ENCODE peak calls at places on chromosome 17, in six cellular contexts. U, Q, Z, V, P and A are unnamed samples.

GRCh38 chr17:20033410-20033809 is 24.3 kb downstream of the SPECC1 start:
- DNase-seq in Q (no peak), U (no peak), Z (no peak), V (no peak), P (no peak), A (no peak)

GRCh38 chr17:48543854-48544355 is 1.0 kb downstream of the HOXB2 start:
- DNase-seq in Q (no peak), V (no peak), P (no peak), Z (no peak), U (no peak), A (peak)

GRCh38 chr17:28612936-28613872 is 781 bp downstream of the RSKR start:
- DNase-seq in V (peak), Z (peak), Q (peak), P (peak), U (peak), A (peak)

GRCh38 chr17:31339906-31340661 is 18.7 kb upstream of the EVI2A start:
- DNase-seq in Q (no peak), P (no peak), U (peak), Z (no peak), V (no peak), A (no peak)

GRCh38 chr17:2337152-2337810 is at the start of gene SGSM2:
- DNase-seq in Z (peak), P (peak), U (peak), Q (peak), V (peak), A (peak)

GRCh38 chr17:73272906-73273218 is 11.2 kb upstream of the CPSF4L start:
- DNase-seq in Z (no peak), P (no peak), U (no peak), Q (no peak), V (peak), A (no peak)

GRCh38 chr17:42135664-42136653 is 13.4 kb downstream of the HSPB9 start:
- DNase-seq in U (peak), Z (peak), Q (peak), P (no peak), V (peak), A (no peak)

GRCh38 chr17:6473128-6473767 is 29.0 kb downstream of the PIMREG start:
- DNase-seq in U (peak), Q (peak), V (peak), P (peak), Z (peak), A (peak)

GRCh38 chr17:78925662-78926555 is 722 bp upstream of the TIMP2 start:
- DNase-seq in P (no peak), U (peak), Z (no peak), Q (peak), V (peak), A (peak)

GRCh38 chr17:7843536-7844291 is 9.7 kb downstream of the KDM6B start:
- DNase-seq in P (peak), Q (peak), U (peak), V (peak), Z (peak), A (peak)

GRCh38 chr17:49968380-49969133 is 433 bp upstream of the DLX4 start:
- DNase-seq in P (peak), U (peak), Z (peak), V (peak), Q (peak), A (peak)

GRCh38 chr17:52892334-52892733 is 733.8 kb upstream of the CA10 start:
- DNase-seq in Q (no peak), P (no peak), Z (no peak), V (no peak), U (no peak), A (no peak)

GRCh38 chr17:28370744-28371103 is 617 bp upstream of the VTN start:
- DNase-seq in V (no peak), Q (no peak), P (no peak), U (no peak), Z (no peak), A (no peak)

GRCh38 chr17:35731239-35731931 is at the start of gene RASL10B:
- DNase-seq in P (peak), Q (peak), Z (peak), V (peak), U (peak), A (peak)

GRCh38 chr17:7282752-7283321 is 1.3 kb downstream of the SLC2A4 start:
- DNase-seq in Q (no peak), V (no peak), P (no peak), Z (no peak), U (no peak), A (no peak)

GRCh38 chr17:48612456-48612853 is 1.6 kb upstream of the HOXB7 start:
- DNase-seq in U (no peak), Q (no peak), Z (no peak), P (no peak), V (no peak), A (no peak)

GRCh38 chr17:78537217-78537860 is 39.9 kb downstream of the DNAH17 start:
- DNase-seq in Z (no peak), U (no peak), V (no peak), Q (no peak), P (no peak), A (no peak)

GRCh38 chr17:6290488-6291196 is 144.3 kb downstream of the AIPL1 start:
- DNase-seq in Z (no peak), Q (no peak), U (no peak), P (no peak), V (no peak), A (no peak)

GRCh38 chr17:75099881-75100595 is 9.7 kb upstream of the ARMC7 start:
- DNase-seq in V (no peak), P (no peak), Q (no peak), Z (no peak), U (no peak), A (no peak)

GRCh38 chr17:76546556-76547182 is 6.8 kb downstream of the PRCD start:
- DNase-seq in V (no peak), Z (no peak), U (peak), Q (peak), P (no peak), A (no peak)

GRCh38 chr17:19311421-19312215 is 50.9 kb downstream of the B9D1 start:
- DNase-seq in P (no peak), Z (no peak), Q (no peak), V (no peak), U (peak), A (no peak)

GRCh38 chr17:55614061-55614460 is 102.8 kb upstream of the SMIM36 start:
- DNase-seq in P (no peak), Q (no peak), Z (no peak), U (no peak), V (no peak), A (no peak)

GRCh38 chr17:73347355-73347754 is 35.6 kb upstream of the CDC42EP4 start:
- DNase-seq in Q (no peak), Z (no peak), V (no peak), U (peak), P (no peak), A (no peak)

GRCh38 chr17:50560185-50560824 is at the start of gene CACNA1G:
- DNase-seq in Q (peak), P (peak), V (peak), U (peak), Z (peak), A (peak)

GRCh38 chr17:40176409-40177110 is 710 bp upstream of the RAPGEFL1 start:
- DNase-seq in Z (no peak), P (no peak), U (no peak), V (no peak), Q (peak), A (no peak)

GRCh38 chr17:66542967-66543525 is 240.6 kb downstream of the PRKCA start:
- DNase-seq in U (peak), P (no peak), Z (no peak), Q (no peak), V (no peak), A (no peak)

GRCh38 chr17:44007346-44008204 is 3.2 kb downstream of the NAGS start:
- DNase-seq in Q (no peak), V (no peak), P (no peak), U (no peak), Z (no peak), A (no peak)

GRCh38 chr17:73096866-73097265 is 4.4 kb upstream of the SLC39A11 start:
- DNase-seq in V (no peak), Z (no peak), U (no peak), P (no peak), Q (no peak), A (no peak)

GRCh38 chr17:79192503-79193500 is 118.2 kb downstream of the ENGASE start:
- DNase-seq in P (no peak), V (peak), Z (peak), U (peak), Q (no peak), A (peak)

GRCh38 chr17:30576326-30576861 is 99.2 kb downstream of the GOSR1 start:
- DNase-seq in Q (no peak), V (peak), P (no peak), Z (no peak), U (no peak), A (no peak)

GRCh38 chr17:73598131-73598680 is 46.0 kb downstream of the SDK2 start:
- DNase-seq in V (no peak), Z (no peak), Q (no peak), U (no peak), P (no peak), A (no peak)

GRCh38 chr17:36808181-36808661 is 129.1 kb upstream of the LHX1 start:
- DNase-seq in Q (no peak), V (peak), P (peak), Z (peak), U (peak), A (no peak)

GRCh38 chr17:83100220-83100852 is 20.9 kb downstream of the METRNL start:
- DNase-seq in Z (no peak), U (peak), P (no peak), V (no peak), Q (peak), A (no peak)

GRCh38 chr17:82661717-82662683 is 13.8 kb upstream of the WDR45B start:
- DNase-seq in Z (no peak), Q (no peak), V (no peak), P (no peak), U (no peak), A (no peak)

GRCh38 chr17:37884516-37884915 is 39.7 kb upstream of the TBC1D3K start:
- DNase-seq in V (no peak), Z (no peak), Q (no peak), P (no peak), U (no peak), A (no peak)

GRCh38 chr17:50653738-50654137 is 19.1 kb downstream of the ABCC3 start:
- DNase-seq in U (no peak), Z (no peak), V (no peak), Q (no peak), P (no peak), A (no peak)

GRCh38 chr17:36849871-36850348 is 87.4 kb upstream of the LHX1 start:
- DNase-seq in V (no peak), P (no peak), U (peak), Q (no peak), Z (no peak), A (peak)

GRCh38 chr17:45977506-45977824 is 21.6 kb upstream of the STH start:
- DNase-seq in Q (no peak), P (no peak), U (no peak), V (no peak), Z (no peak), A (no peak)

GRCh38 chr17:73091770-73092517 is 544 bp downstream of the SLC39A11 start:
- DNase-seq in V (peak), U (no peak), Z (peak), Q (peak), P (no peak), A (no peak)

DNA sequence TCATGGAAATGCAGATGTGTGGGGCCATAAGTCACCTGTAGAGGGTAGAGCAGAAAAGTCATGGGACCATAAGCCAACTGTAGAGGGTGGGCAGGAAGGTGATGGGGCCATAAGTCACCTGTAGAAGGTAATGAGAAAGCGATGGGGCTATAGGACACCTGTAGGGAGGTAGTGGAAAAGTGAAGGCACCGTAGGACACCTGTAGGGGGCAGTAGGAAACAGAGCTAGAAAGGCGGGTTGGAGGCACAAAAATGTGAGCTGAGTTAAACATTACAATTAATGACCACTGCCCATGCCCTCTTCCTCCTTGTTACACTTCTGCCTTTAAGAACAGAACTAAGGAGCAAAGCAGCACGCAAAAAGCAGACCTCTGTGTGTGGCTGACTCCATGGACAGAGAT is 150.1 kb downstream of the SHISA6 start:
- DNase-seq in P (no peak), Q (no peak), V (peak), U (no peak), Z (peak), A (no peak)
- TF ChIP-seq CTCF in P (peak), Q (no peak), V (peak), U (no peak), Z (no peak), A (no peak)

DNA sequence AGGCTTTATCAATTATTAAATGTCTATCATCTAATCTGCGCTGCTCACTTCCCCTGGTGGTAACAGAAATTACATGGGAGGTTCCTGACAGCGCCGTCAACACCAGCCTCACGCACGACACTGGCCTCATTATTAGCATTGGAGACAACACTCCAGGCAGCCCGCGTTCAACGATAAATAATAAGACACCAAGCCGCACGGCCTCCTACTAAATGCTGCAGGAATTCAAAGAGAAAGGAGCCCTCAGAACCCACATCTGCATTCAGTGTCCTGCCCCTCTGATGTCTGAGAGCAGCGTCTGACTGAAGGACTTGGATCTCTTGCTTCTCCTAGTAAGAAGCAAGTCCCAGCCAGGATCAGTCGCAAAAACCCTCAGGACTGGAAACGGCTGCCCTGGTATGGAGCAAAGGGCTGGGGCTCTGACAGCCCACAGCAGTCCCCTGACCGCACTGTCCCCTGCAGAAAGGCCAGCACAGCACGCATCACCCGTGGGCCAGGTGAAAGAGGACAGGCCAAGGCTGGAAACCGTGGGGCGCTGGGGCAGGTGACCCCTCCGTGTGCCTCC is 7.6 kb upstream of the RPH3AL start:
- DNase-seq in V (no peak), U (no peak), Z (no peak), Q (no peak), P (no peak), A (no peak)
- TF ChIP-seq CTCF in V (no peak), U (no peak), Z (no peak), Q (no peak), P (no peak), A (no peak)

GRCh38 chr17:17769869-17770361 is 66.9 kb downstream of the SREBF1 start:
- DNase-seq in U (no peak), Q (no peak), V (no peak), P (no peak), Z (no peak), A (no peak)
- TF ChIP-seq CTCF in U (no peak), Q (no peak), V (peak), P (no peak), Z (no peak), A (no peak)

GRCh38 chr17:67557052-67557845 is 160.5 kb upstream of the NOL11 start:
- DNase-seq in U (no peak), V (no peak), P (no peak), Z (no peak), Q (no peak), A (no peak)

GRCh38 chr17:67558740-67559380 is 158.9 kb upstream of the NOL11 start:
- DNase-seq in Z (no peak), Q (no peak), V (no peak), P (no peak), U (no peak), A (no peak)

GRCh38 chr17:67562036-67562435 is 155.7 kb upstream of the NOL11 start:
- DNase-seq in Z (no peak), Q (no peak), U (no peak), V (no peak), P (no peak), A (no peak)

GRCh38 chr17:67557921-67558320 is 159.8 kb upstream of the NOL11 start:
- DNase-seq in Z (no peak), V (no peak), U (peak), Q (no peak), P (no peak), A (no peak)

DNA sequence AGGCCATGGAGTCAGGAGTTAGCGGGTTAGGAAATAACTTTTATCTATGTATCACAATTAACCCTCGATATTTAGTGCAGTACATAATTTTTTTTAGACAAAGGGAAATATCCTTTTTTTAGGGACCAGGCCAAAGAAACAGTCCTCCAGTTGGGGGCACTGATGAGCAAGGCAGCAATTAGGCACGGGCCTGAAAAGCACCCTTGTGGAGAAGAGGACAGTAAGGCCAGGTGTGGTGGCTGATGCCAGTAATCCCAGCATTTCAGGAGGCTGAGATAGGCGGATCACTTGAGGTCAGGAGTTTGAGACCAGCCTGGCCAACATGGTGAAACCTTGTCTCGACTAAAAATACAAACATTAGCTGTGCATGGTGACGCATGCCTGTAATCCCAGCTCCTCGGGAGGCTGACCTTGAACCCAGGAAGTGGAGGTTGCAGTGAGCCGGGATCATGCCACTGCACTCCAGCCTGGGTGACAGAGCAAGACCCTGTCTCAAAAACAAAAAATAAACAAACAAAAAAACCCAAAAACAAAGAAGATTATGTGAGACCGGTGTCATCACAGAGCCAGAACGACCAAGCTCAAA is 158.3 kb upstream of the NOL11 start:
- DNase-seq in Q (no peak), V (peak), U (no peak), Z (peak), P (no peak), A (peak)
- TF ChIP-seq CTCF in Q (no peak), V (peak), U (peak), Z (peak), P (no peak), A (peak)

GRCh38 chr17:9183297-9183696 is 162.0 kb downstream of the NTN1 start:
- DNase-seq in P (no peak), Z (no peak), V (no peak), U (no peak), Q (no peak), A (peak)
- TF ChIP-seq CTCF in P (no peak), Z (no peak), V (no peak), U (no peak), Q (no peak), A (no peak)

GRCh38 chr17:4017377-4017776 is 53.1 kb upstream of the ATP2A3 start:
- DNase-seq in Q (no peak), U (no peak), P (no peak), Z (peak), V (no peak), A (no peak)
- TF ChIP-seq CTCF in Q (no peak), U (peak), P (no peak), Z (no peak), V (peak), A (peak)

DNA sequence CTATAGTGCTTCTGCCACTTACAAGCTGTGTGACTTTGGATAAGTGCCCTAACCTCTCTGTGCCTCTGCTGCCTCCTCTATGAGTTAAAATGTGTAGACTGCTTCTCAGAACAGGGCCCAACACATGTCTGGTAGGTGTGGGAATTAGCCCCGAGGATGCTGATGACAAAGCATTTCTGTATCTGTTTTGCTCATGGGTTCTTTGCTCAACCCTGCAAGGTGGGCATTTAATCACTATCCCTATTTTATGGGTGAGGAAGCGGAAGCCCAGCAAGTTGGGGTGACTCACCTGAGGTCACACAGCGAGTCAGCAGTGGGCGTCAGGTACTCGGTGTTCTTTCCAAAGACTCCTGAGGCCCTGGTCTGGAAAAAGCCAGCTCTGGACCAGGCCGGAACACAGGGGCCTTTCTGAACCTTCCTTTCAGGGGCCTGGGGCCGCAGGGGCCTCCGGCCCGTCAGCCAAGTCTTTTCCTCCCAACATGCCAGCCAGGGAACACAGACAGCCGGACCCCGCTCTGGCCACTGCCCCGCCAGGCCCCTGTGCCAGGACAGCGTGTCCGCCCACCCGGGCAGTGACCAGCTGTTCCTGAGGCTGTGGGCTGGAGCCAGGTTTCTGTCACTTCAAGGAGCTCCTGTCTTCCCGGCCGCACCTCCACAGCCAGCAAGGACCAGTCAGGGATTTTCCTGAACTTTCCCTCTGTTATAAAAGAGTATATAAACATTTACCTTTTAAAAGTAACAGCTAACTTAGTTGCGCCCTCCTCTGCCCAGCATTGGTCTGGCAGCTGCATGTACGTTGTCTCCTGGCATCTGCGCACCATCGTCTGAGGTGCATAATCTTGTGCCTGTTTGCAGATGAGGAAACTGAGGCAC is 62.5 kb downstream of the SREBF1 start:
- DNase-seq in U (peak), Z (no peak), V (no peak), P (no peak), Q (peak), A (no peak)
- TF ChIP-seq CTCF in U (peak), Z (no peak), V (peak), P (no peak), Q (peak), A (no peak)